ENCODE peak calls at places on chromosome 9, in nine cellular contexts. One of them, this sample, is unnamed.

GRCh38 chr9:132283165-132283564 is 71.6 kb downstream of the SETX start:
- DNase-seq in RWPE1: no peak
- DNase-seq in ovary: no peak
- DNase-seq in stomach: no peak
- DNase-seq in cardiac fibroblast: no peak
- DNase-seq in heart right ventricle: no peak
- DNase-seq in WTC11: no peak
- DNase-seq in foreskin keratinocyte: no peak
- DNase-seq in body of pancreas: no peak
- DNase-seq in this sample: no peak

GRCh38 chr9:129208191-129209091 is 30.4 kb upstream of the IER5L start:
- DNase-seq in RWPE1: no peak
- DNase-seq in ovary: no peak
- DNase-seq in stomach: no peak
- DNase-seq in cardiac fibroblast: no peak
- DNase-seq in heart right ventricle: no peak
- DNase-seq in WTC11: peak
- DNase-seq in foreskin keratinocyte: peak
- DNase-seq in body of pancreas: no peak
- DNase-seq in this sample: no peak

GRCh38 chr9:136225366-136225747 is 20.3 kb downstream of the QSOX2 start:
- DNase-seq in RWPE1: no peak
- DNase-seq in ovary: no peak
- DNase-seq in stomach: no peak
- DNase-seq in cardiac fibroblast: no peak
- DNase-seq in heart right ventricle: no peak
- DNase-seq in WTC11: no peak
- DNase-seq in foreskin keratinocyte: no peak
- DNase-seq in body of pancreas: no peak
- DNase-seq in this sample: no peak

GRCh38 chr9:3894764-3895163 is 369.0 kb upstream of the RFX3 start:
- DNase-seq in RWPE1: no peak
- DNase-seq in ovary: no peak
- DNase-seq in stomach: no peak
- DNase-seq in cardiac fibroblast: peak
- DNase-seq in heart right ventricle: no peak
- DNase-seq in WTC11: no peak
- DNase-seq in foreskin keratinocyte: no peak
- DNase-seq in body of pancreas: no peak
- DNase-seq in this sample: no peak

GRCh38 chr9:131030239-131030977 is 21.4 kb downstream of the LAMC3 start:
- DNase-seq in RWPE1: no peak
- DNase-seq in ovary: no peak
- DNase-seq in stomach: no peak
- DNase-seq in cardiac fibroblast: no peak
- DNase-seq in heart right ventricle: no peak
- DNase-seq in WTC11: no peak
- DNase-seq in foreskin keratinocyte: no peak
- DNase-seq in body of pancreas: no peak
- DNase-seq in this sample: no peak

GRCh38 chr9:15837079-15837679 is 284.3 kb downstream of the CCDC171 start:
- DNase-seq in RWPE1: peak
- DNase-seq in ovary: no peak
- DNase-seq in stomach: no peak
- DNase-seq in cardiac fibroblast: peak
- DNase-seq in heart right ventricle: peak
- DNase-seq in WTC11: no peak
- DNase-seq in foreskin keratinocyte: peak
- DNase-seq in body of pancreas: peak
- DNase-seq in this sample: peak

GRCh38 chr9:134381671-134382505 is 55.6 kb downstream of the RXRA start:
- DNase-seq in RWPE1: no peak
- DNase-seq in ovary: no peak
- DNase-seq in stomach: no peak
- DNase-seq in cardiac fibroblast: no peak
- DNase-seq in heart right ventricle: peak
- DNase-seq in WTC11: no peak
- DNase-seq in foreskin keratinocyte: no peak
- DNase-seq in body of pancreas: no peak
- DNase-seq in this sample: peak

GRCh38 chr9:87753313-87753712 is 27.4 kb downstream of the CTSL start:
- DNase-seq in RWPE1: no peak
- DNase-seq in ovary: no peak
- DNase-seq in stomach: no peak
- DNase-seq in cardiac fibroblast: no peak
- DNase-seq in heart right ventricle: no peak
- DNase-seq in WTC11: no peak
- DNase-seq in foreskin keratinocyte: no peak
- DNase-seq in body of pancreas: no peak
- DNase-seq in this sample: no peak

GRCh38 chr9:113164536-113165300 is 13.9 kb downstream of the SLC31A2 start:
- DNase-seq in RWPE1: no peak
- DNase-seq in ovary: no peak
- DNase-seq in stomach: no peak
- DNase-seq in cardiac fibroblast: peak
- DNase-seq in heart right ventricle: peak
- DNase-seq in WTC11: no peak
- DNase-seq in foreskin keratinocyte: no peak
- DNase-seq in body of pancreas: peak
- DNase-seq in this sample: no peak

GRCh38 chr9:91639054-91639453 is 215.4 kb upstream of the NFIL3 start:
- DNase-seq in RWPE1: no peak
- DNase-seq in ovary: no peak
- DNase-seq in stomach: no peak
- DNase-seq in cardiac fibroblast: no peak
- DNase-seq in heart right ventricle: no peak
- DNase-seq in WTC11: no peak
- DNase-seq in foreskin keratinocyte: no peak
- DNase-seq in body of pancreas: no peak
- DNase-seq in this sample: no peak

GRCh38 chr9:109307380-109308240 is 13.2 kb downstream of the EPB41L4B start:
- DNase-seq in RWPE1: no peak
- DNase-seq in ovary: no peak
- DNase-seq in stomach: peak
- DNase-seq in cardiac fibroblast: no peak
- DNase-seq in heart right ventricle: no peak
- DNase-seq in WTC11: no peak
- DNase-seq in foreskin keratinocyte: no peak
- DNase-seq in body of pancreas: peak
- DNase-seq in this sample: no peak

GRCh38 chr9:6915635-6916034 is 157.9 kb downstream of the KDM4C start:
- DNase-seq in RWPE1: no peak
- DNase-seq in ovary: no peak
- DNase-seq in stomach: no peak
- DNase-seq in cardiac fibroblast: no peak
- DNase-seq in heart right ventricle: no peak
- DNase-seq in WTC11: no peak
- DNase-seq in foreskin keratinocyte: no peak
- DNase-seq in body of pancreas: no peak
- DNase-seq in this sample: no peak

GRCh38 chr9:129075996-129076639 is 4.8 kb upstream of the DOLPP1 start:
- DNase-seq in RWPE1: no peak
- DNase-seq in ovary: no peak
- DNase-seq in stomach: peak
- DNase-seq in cardiac fibroblast: no peak
- DNase-seq in heart right ventricle: no peak
- DNase-seq in WTC11: no peak
- DNase-seq in foreskin keratinocyte: no peak
- DNase-seq in body of pancreas: no peak
- DNase-seq in this sample: no peak

GRCh38 chr9:111483419-111483861 is 743 bp downstream of the ECPAS start:
- DNase-seq in RWPE1: peak
- DNase-seq in ovary: peak
- DNase-seq in stomach: no peak
- DNase-seq in cardiac fibroblast: no peak
- DNase-seq in heart right ventricle: peak
- DNase-seq in WTC11: no peak
- DNase-seq in foreskin keratinocyte: no peak
- DNase-seq in body of pancreas: no peak
- DNase-seq in this sample: no peak

GRCh38 chr9:103789686-103790085 is 304.4 kb upstream of the SMC2 start:
- DNase-seq in RWPE1: peak
- DNase-seq in ovary: no peak
- DNase-seq in stomach: no peak
- DNase-seq in cardiac fibroblast: peak
- DNase-seq in heart right ventricle: no peak
- DNase-seq in WTC11: no peak
- DNase-seq in foreskin keratinocyte: peak
- DNase-seq in body of pancreas: no peak
- DNase-seq in this sample: no peak
- TF ChIP-seq CTCF in RWPE1: peak
- TF ChIP-seq CTCF in ovary: no peak
- TF ChIP-seq CTCF in stomach: no peak
- TF ChIP-seq CTCF in cardiac fibroblast: peak
- TF ChIP-seq CTCF in heart right ventricle: peak
- TF ChIP-seq CTCF in WTC11: no peak
- TF ChIP-seq CTCF in foreskin keratinocyte: peak
- TF ChIP-seq CTCF in body of pancreas: no peak
- TF ChIP-seq CTCF in this sample: no peak

DNA sequence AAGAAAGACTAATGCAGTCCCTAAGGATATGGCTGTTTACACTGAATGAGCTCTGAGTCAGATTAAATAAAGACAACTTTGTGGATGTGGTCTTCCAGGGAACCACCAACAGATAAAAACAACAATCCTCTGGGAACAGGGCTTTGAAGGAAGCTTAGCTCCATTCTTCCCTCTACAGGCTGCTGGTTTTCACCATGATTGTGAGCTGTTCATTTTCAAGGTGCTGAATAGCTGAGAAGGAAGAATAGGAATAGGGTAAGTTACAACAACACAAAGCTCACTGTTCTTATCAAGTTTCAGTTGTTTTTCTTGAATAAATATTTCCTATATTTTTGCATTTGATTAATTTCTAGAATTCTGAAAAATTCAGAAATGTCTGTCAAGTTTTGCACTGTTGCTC is 25.9 kb upstream of the PTAR1 start:
- DNase-seq in RWPE1: peak
- DNase-seq in ovary: no peak
- DNase-seq in stomach: no peak
- DNase-seq in cardiac fibroblast: peak
- DNase-seq in heart right ventricle: no peak
- DNase-seq in WTC11: no peak
- DNase-seq in foreskin keratinocyte: peak
- DNase-seq in body of pancreas: no peak
- DNase-seq in this sample: no peak
- TF ChIP-seq CTCF in RWPE1: no peak
- TF ChIP-seq CTCF in ovary: no peak
- TF ChIP-seq CTCF in stomach: no peak
- TF ChIP-seq CTCF in cardiac fibroblast: peak
- TF ChIP-seq CTCF in heart right ventricle: no peak
- TF ChIP-seq CTCF in WTC11: no peak
- TF ChIP-seq CTCF in foreskin keratinocyte: peak
- TF ChIP-seq CTCF in body of pancreas: no peak
- TF ChIP-seq CTCF in this sample: no peak

DNA sequence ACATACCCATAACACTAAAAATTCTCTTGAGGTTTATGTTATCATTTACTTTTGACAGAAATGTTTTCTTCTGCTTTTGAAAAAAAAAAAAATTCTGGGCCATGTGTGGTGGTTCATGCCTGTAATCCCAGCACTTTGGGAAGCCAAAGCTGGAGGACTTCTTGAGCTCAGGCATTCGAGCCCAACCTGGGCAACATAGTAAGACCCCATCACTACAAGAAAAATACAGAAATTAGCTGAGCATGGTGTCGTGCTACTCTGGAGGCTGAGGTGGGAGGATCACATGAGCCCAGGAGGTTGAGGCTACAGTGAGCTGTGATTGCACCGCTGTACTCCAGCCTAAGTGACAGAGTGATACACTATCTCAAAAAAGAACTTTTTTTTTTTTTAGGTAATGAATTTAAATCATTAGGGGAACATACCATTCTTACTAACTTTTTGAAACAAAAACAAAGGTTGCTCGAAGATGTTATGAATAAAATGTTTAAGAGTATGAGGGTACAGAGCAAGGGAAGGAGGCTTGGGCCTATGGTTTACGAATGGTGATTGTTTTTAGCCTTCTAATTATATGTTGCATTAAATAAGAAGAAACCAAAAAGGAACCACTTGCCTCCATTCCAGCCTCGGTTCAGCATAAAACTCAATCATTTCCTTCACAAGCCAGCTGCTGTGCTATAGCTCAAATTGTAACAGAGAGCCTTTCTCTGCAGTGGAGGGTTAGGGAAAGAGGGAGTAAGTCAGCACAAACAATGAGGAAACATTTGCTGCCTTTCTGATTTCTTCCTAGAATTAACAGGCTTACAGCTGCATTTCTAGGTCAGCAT is 148.6 kb upstream of the DMRT1 start:
- DNase-seq in RWPE1: no peak
- DNase-seq in ovary: no peak
- DNase-seq in stomach: no peak
- DNase-seq in cardiac fibroblast: no peak
- DNase-seq in heart right ventricle: no peak
- DNase-seq in WTC11: no peak
- DNase-seq in foreskin keratinocyte: no peak
- DNase-seq in body of pancreas: no peak
- DNase-seq in this sample: no peak
- TF ChIP-seq CTCF in RWPE1: no peak
- TF ChIP-seq CTCF in ovary: no peak
- TF ChIP-seq CTCF in stomach: no peak
- TF ChIP-seq CTCF in cardiac fibroblast: no peak
- TF ChIP-seq CTCF in heart right ventricle: no peak
- TF ChIP-seq CTCF in WTC11: no peak
- TF ChIP-seq CTCF in foreskin keratinocyte: no peak
- TF ChIP-seq CTCF in body of pancreas: no peak
- TF ChIP-seq CTCF in this sample: no peak

DNA sequence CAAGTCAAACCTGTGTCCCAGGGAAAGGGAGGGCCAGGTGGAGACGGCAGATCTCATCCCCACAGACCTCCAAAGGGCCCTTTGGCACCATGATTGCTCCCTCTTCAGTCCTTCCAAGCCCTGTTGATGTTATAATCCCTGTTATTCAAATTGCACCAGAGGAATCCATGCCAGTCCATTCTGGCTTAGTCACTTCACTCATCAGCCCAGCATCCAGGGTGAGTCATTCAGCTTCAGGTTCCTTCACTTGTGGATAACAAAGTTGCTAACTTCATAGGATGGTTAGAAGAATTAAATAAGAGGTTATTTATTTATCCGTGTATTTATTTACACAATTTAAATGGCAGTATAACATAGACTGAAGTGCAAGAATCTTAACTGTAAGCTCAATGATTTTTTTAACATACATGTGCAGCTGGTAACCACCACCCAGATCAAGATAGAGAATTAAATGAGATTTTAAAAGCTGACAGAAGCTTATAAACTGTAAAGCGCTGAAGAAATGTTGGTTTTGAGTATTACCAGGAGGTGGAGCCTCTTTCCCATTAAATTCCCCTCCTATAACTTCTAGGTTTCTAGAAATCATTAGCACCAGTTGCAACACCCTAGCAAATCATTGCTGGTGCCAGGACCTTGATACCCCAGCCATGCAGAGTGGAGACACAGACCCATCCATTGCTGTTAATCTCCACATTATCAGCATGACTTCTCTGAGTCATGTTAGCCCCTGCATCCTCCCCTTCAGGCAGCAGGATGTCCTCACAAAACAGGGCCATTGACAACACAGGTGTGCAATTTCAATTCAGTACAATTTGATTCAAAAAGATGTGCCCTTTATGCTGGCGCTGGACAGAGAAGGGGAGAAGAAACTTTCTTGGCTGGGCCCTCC is 77.4 kb downstream of the SEC61B start:
- DNase-seq in RWPE1: peak
- DNase-seq in ovary: no peak
- DNase-seq in stomach: no peak
- DNase-seq in cardiac fibroblast: peak
- DNase-seq in heart right ventricle: no peak
- DNase-seq in WTC11: no peak
- DNase-seq in foreskin keratinocyte: peak
- DNase-seq in body of pancreas: no peak
- DNase-seq in this sample: no peak
- TF ChIP-seq CTCF in RWPE1: no peak
- TF ChIP-seq CTCF in ovary: no peak
- TF ChIP-seq CTCF in stomach: no peak
- TF ChIP-seq CTCF in cardiac fibroblast: no peak
- TF ChIP-seq CTCF in heart right ventricle: peak
- TF ChIP-seq CTCF in WTC11: no peak
- TF ChIP-seq CTCF in foreskin keratinocyte: peak
- TF ChIP-seq CTCF in body of pancreas: no peak
- TF ChIP-seq CTCF in this sample: no peak

This sample was measured in endothelial cell.